ENCODE peak calls at places on chromosome 3, in six cellular contexts. M is HS-5, B is M059J, X is EL, J is endothelial cell, K is midbrain. O is an unnamed sample.

GRCh38 chr3:113873814-113874526 is 35.4 kb downstream of the GRAMD1C start:
- DNase-seq in J (no peak), K (no peak), M (no peak), X (no peak), B (no peak), O (no peak)

GRCh38 chr3:44960387-44961026 is 15.5 kb downstream of the ZDHHC3 start:
- DNase-seq in X (no peak), M (no peak), J (no peak), K (no peak), B (no peak), O (no peak)

GRCh38 chr3:63872135-63872924 is 8.7 kb downstream of the ATXN7 start:
- DNase-seq in J (no peak), M (peak; percentile 75), B (peak; percentile 86), K (no peak), X (peak; percentile 89), O (peak; percentile 85)

GRCh38 chr3:11482024-11482423 is 161.7 kb downstream of the VGLL4 start:
- DNase-seq in K (peak; percentile 53), J (no peak), B (no peak), M (no peak), X (no peak), O (no peak)

GRCh38 chr3:107644631-107645030 is 121.9 kb downstream of the BBX start:
- DNase-seq in K (no peak), X (peak; percentile 51), B (peak; percentile 25), J (no peak), M (peak; percentile 20), O (no peak)

GRCh38 chr3:65101450-65101849 is 413.6 kb upstream of the ADAMTS9 start:
- DNase-seq in J (no peak), B (no peak), M (no peak), X (no peak), K (no peak), O (no peak)

GRCh38 chr3:142353571-142353970 is 94.3 kb downstream of the XRN1 start:
- DNase-seq in X (peak; percentile 45), M (no peak), K (no peak), B (peak; percentile 50), J (no peak), O (no peak)

GRCh38 chr3:140296796-140297352 is 361.9 kb downstream of the CLSTN2 start:
- DNase-seq in K (no peak), X (no peak), M (no peak), J (no peak), B (peak; percentile 35), O (peak; percentile 85)

GRCh38 chr3:176513604-176514003 is 683.7 kb downstream of the TBL1XR1 start:
- DNase-seq in K (no peak), M (no peak), J (no peak), B (no peak), X (no peak), O (no peak)

GRCh38 chr3:196274585-196274984 is 12.9 kb downstream of the PCYT1A start:
- DNase-seq in X (peak; percentile 21), M (no peak), K (no peak), B (peak; percentile 64), J (no peak), O (peak; percentile 51)

GRCh38 chr3:15778332-15778858 is 19.4 kb downstream of the ANKRD28 start:
- DNase-seq in J (no peak), M (no peak), K (no peak), B (no peak), X (no peak), O (no peak)

GRCh38 chr3:14353486-14353885 is 48.9 kb upstream of the SLC6A6 start:
- DNase-seq in J (no peak), X (no peak), M (no peak), K (no peak), B (no peak), O (no peak)

GRCh38 chr3:65026151-65026550 is 338.4 kb upstream of the ADAMTS9 start:
- DNase-seq in X (no peak), J (no peak), M (no peak), K (no peak), B (no peak), O (no peak)

GRCh38 chr3:19934098-19934566 is at the start of gene EFHB:
- DNase-seq in J (peak; percentile 62), B (peak; percentile 60), X (peak; percentile 25), M (no peak), K (no peak), O (peak; percentile 80)

GRCh38 chr3:184132947-184133346 is 2.2 kb upstream of the EIF2B5 start:
- DNase-seq in X (no peak), M (no peak), K (no peak), J (no peak), B (no peak), O (no peak)

GRCh38 chr3:27657871-27658270 is 64.3 kb downstream of the EOMES start:
- DNase-seq in X (peak; percentile 42), K (no peak), M (no peak), J (no peak), B (no peak), O (no peak)

GRCh38 chr3:61903074-61903473 is 341.7 kb downstream of the PTPRG start:
- DNase-seq in J (no peak), X (no peak), M (no peak), B (no peak), K (no peak), O (no peak)

GRCh38 chr3:62990704-62991413 is 115.6 kb upstream of the CADPS start:
- DNase-seq in B (no peak), K (no peak), J (no peak), M (no peak), X (no peak), O (no peak)

GRCh38 chr3:187296058-187296457 is 4.5 kb upstream of the MASP1 start:
- DNase-seq in B (peak; percentile 47), J (no peak), K (no peak), X (peak; percentile 14), M (no peak), O (no peak)

GRCh38 chr3:21326704-21327103 is 424.3 kb downstream of the ZNF385D start:
- DNase-seq in J (no peak), B (peak; percentile 58), K (no peak), X (peak; percentile 31), M (no peak), O (no peak)

GRCh38 chr3:49173116-49173791 is 1.9 kb downstream of the KLHDC8B start:
- DNase-seq in M (no peak), X (no peak), B (peak; percentile 11), K (no peak), J (no peak), O (peak; percentile 38)

GRCh38 chr3:133598405-133598804 is 24.9 kb downstream of the CDV3 start:
- DNase-seq in M (no peak), J (no peak), K (no peak), X (no peak), B (no peak), O (no peak)

GRCh38 chr3:38964646-38965045 is 87.1 kb downstream of the SCN11A start:
- DNase-seq in M (no peak), J (no peak), X (no peak), K (no peak), B (no peak), O (no peak)

GRCh38 chr3:122497425-122497824 is 17.3 kb downstream of the KPNA1 start:
- DNase-seq in B (peak; percentile 96), K (no peak), X (peak; percentile 92), J (no peak), M (peak; percentile 83), O (peak; percentile 93)

GRCh38 chr3:194711913-194712312 is 26.2 kb downstream of the FAM43A start:
- DNase-seq in M (peak; percentile 53), J (no peak), X (peak; percentile 93), B (peak; percentile 100), K (no peak), O (peak; percentile 97)

GRCh38 chr3:185995352-185995751 is 57.5 kb upstream of the TRA2B start:
- DNase-seq in K (no peak), J (no peak), B (peak; percentile 55), X (peak; percentile 60), M (no peak), O (peak; percentile 25)

GRCh38 chr3:120284702-120285507 is at the start of gene GPR156:
- DNase-seq in K (no peak), J (peak; percentile 36), B (peak; percentile 38), M (no peak), X (peak; percentile 35), O (peak; percentile 43)

GRCh38 chr3:72549819-72550581 is 298.2 kb downstream of the SHQ1 start:
- DNase-seq in K (no peak), J (no peak), M (no peak), X (peak; percentile 10), B (peak; percentile 22), O (peak; percentile 22)

GRCh38 chr3:194572131-194572789 is 61.0 kb downstream of the TMEM44 start:
- DNase-seq in K (no peak), B (peak; percentile 89), M (peak; percentile 99), X (peak; percentile 99), J (no peak), O (peak; percentile 82)

GRCh38 chr3:98734737-98735136 is 28.4 kb upstream of the ST3GAL6 start:
- DNase-seq in J (no peak), M (no peak), K (no peak), B (peak; percentile 32), X (peak; percentile 48), O (peak; percentile 79)

GRCh38 chr3:158950131-158950901 is 148.5 kb downstream of the MFSD1 start:
- DNase-seq in B (peak; percentile 12), K (no peak), M (peak; percentile 4), J (no peak), X (no peak), O (peak; percentile 85)

GRCh38 chr3:8532251-8532831 is 30.7 kb downstream of the LMCD1 start:
- DNase-seq in M (peak; percentile 42), X (peak; percentile 85), K (no peak), J (no peak), B (peak; percentile 43), O (peak; percentile 43)

GRCh38 chr3:156750191-156750873 is 75.8 kb upstream of the LEKR1 start:
- DNase-seq in M (no peak), X (peak; percentile 57), J (no peak), B (peak; percentile 89), K (no peak), O (peak; percentile 90)

GRCh38 chr3:64705946-64706345 is 18.1 kb upstream of the ADAMTS9 start:
- DNase-seq in B (no peak), J (no peak), K (no peak), M (no peak), X (no peak), O (no peak)

GRCh38 chr3:30315452-30315851 is 290.9 kb upstream of the TGFBR2 start:
- DNase-seq in X (peak; percentile 67), B (peak; percentile 30), J (no peak), M (peak; percentile 53), K (no peak), O (peak; percentile 35)

GRCh38 chr3:185402561-185402960 is 39.6 kb downstream of the MAP3K13 start:
- DNase-seq in J (no peak), X (peak; percentile 21), B (peak; percentile 15), K (no peak), M (no peak), O (no peak)

GRCh38 chr3:79651536-79652065 is 116.2 kb downstream of the ROBO1 start:
- DNase-seq in B (peak; percentile 21), M (no peak), K (no peak), J (no peak), X (no peak), O (no peak)

GRCh38 chr3:59001675-59002074 is 48.1 kb downstream of the CFAP20DC start:
- DNase-seq in K (no peak), X (no peak), B (peak; percentile 52), J (no peak), M (no peak), O (peak; percentile 17)

GRCh38 chr3:172305552-172305951 is 142.7 kb downstream of the GHSR start:
- DNase-seq in K (no peak), M (peak; percentile 61), J (no peak), B (peak; percentile 81), X (peak; percentile 72), O (peak; percentile 72)